ENCODE peak calls at places on chromosomes 13 and 19, in eight cellular contexts. Q is colonic mucosa, R is kidney, B is GM12878, K is IMR-90, C is fibroblast of lung, O is astrocyte, Z is GM23248. F is an unnamed sample.

GRCh38 chr19:50850738-50851137 is 4.0 kb upstream of the KLK3 start:
- DNase-seq in Q (no peak), R (no peak), B (no peak), K (no peak), C (no peak), O (no peak), Z (no peak), F (no peak)

GRCh38 chr13:97234742-97235141 is 12.6 kb downstream of the MBNL2 start:
- DNase-seq in Q (peak; percentile 84), R (no peak), B (no peak), K (no peak), C (no peak), O (no peak), Z (no peak), F (no peak)

GRCh38 chr19:23378948-23379347 is 16.3 kb downstream of the ZNF91 start:
- DNase-seq in Q (no peak), R (no peak), B (no peak), K (no peak), C (no peak), O (no peak), Z (no peak), F (no peak)

GRCh38 chr19:52221031-52221430 is 31.2 kb downstream of the PPP2R1A start:
- DNase-seq in Q (no peak), R (no peak), B (no peak), K (no peak), C (no peak), O (no peak), Z (no peak), F (no peak)

GRCh38 chr19:44689290-44690130 is 9.4 kb upstream of the CEACAM16 start:
- DNase-seq in Q (peak; percentile 90), R (peak; percentile 92), B (no peak), K (peak; percentile 72), C (peak; percentile 81), O (peak; percentile 25), Z (peak; percentile 68), F (peak; percentile 96)

GRCh38 chr19:43555185-43555770 is 20.0 kb downstream of the XRCC1 start:
- DNase-seq in Q (peak; percentile 86), R (peak; percentile 69), B (no peak), K (peak; percentile 66), C (peak; percentile 71), O (peak; percentile 40), Z (peak; percentile 73), F (peak; percentile 97)

GRCh38 chr13:29754486-29754806 is 96.0 kb downstream of the UBL3 start:
- DNase-seq in Q (no peak), R (no peak), B (no peak), K (peak; percentile 61), C (peak; percentile 33), O (peak; percentile 60), Z (peak; percentile 56), F (peak; percentile 73)

GRCh38 chr13:107642841-107643240 is 572.5 kb downstream of the LIG4 start:
- DNase-seq in Q (no peak), R (no peak), B (no peak), K (peak; percentile 55), C (peak; percentile 58), O (no peak), Z (no peak), F (no peak)

GRCh38 chr13:84651288-84651687 is 769.0 kb upstream of the SLITRK1 start:
- DNase-seq in Q (no peak), R (no peak), B (no peak), K (peak; percentile 85), C (peak; percentile 80), O (peak; percentile 88), Z (peak; percentile 65), F (no peak)

GRCh38 chr19:24054044-24054935 is 32.7 kb upstream of the ZNF254 start:
- DNase-seq in Q (no peak), R (no peak), B (no peak), K (peak; percentile 95), C (peak; percentile 74), O (peak; percentile 88), Z (peak; percentile 94), F (no peak)

GRCh38 chr19:50383307-50383851 is 768 bp upstream of the POLD1 start:
- DNase-seq in Q (no peak), R (no peak), B (no peak), K (no peak), C (no peak), O (no peak), Z (peak; percentile 58), F (no peak)

GRCh38 chr13:105960326-105960725 is 575.1 kb downstream of the EFNB2 start:
- DNase-seq in Q (no peak), R (no peak), B (no peak), K (no peak), C (no peak), O (no peak), Z (no peak), F (no peak)

GRCh38 chr19:35167251-35168119 is 12.9 kb downstream of the FXYD5 start:
- DNase-seq in Q (no peak), R (no peak), B (no peak), K (no peak), C (no peak), O (no peak), Z (no peak), F (peak; percentile 14)

GRCh38 chr13:50081106-50081898 is 66.1 kb downstream of the KCNRG start:
- DNase-seq in Q (peak; percentile 71), R (peak; percentile 89), B (no peak), K (no peak), C (no peak), O (no peak), Z (peak; percentile 59), F (peak; percentile 84)

GRCh38 chr19:46014534-46014933 is 8.3 kb downstream of the PGLYRP1 start:
- DNase-seq in Q (no peak), R (peak; percentile 52), B (no peak), K (no peak), C (no peak), O (no peak), Z (no peak), F (no peak)

DNA sequence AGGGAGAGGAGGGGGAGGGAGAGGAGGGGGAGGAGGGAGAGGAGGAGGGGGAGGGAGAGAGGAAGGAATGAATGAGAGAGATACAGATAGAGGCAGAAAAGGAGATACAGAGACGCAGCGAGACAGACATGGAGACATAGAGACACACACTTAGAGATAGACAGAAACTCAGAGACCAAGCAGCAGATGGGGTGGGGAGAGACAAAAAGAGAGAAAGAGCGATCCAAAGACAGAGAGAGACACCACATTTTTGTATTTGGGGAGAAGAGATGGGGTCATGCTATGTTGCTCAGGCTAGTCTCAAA is 877 bp upstream of the CA11 start:
- DNase-seq in Q (no peak), R (no peak), B (no peak), K (no peak), C (no peak), O (no peak), Z (no peak), F (no peak)
- H3K4me3 ChIP-seq in Q (no peak overlapping the region), R (no peak overlapping the region), B (peak overlapping the region; percentile 13), K (no peak overlapping the region), C (no peak overlapping the region), O (no peak overlapping the region), Z (no peak overlapping the region), F (no peak overlapping the region)

DNA sequence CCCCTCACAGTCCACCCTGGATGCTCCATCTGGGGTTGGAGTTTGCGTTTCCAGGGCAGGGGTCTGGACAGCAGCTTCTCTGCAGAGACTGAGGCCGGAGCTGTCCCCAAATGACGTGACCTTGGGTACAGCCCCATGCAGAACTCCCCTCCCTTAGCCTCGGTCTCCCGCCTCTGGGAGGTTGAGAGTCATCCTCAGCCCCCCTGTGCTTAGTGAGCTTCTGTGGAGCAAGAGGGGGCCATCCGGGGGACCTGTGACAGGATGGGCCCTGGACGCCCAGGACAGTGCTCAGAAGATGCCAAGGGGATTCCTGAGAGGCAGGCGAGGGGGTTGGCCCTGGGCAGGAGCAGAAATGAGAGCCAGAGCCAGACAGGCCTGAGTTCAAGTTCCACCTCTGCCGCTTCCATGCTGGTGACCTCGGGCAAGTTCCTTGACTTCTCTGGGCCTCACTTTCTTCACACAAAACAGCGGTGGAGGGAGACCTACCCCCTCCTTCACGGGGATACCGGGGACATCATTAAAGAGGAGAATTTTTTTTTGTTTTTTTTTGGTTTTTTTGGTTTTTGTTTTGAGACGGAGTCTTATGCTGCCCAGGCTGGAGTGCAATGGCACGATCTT is 20.3 kb downstream of the SMIM24 start:
- DNase-seq in Q (no peak), R (no peak), B (no peak), K (no peak), C (no peak), O (no peak), Z (no peak), F (no peak)
- H3K9ac ChIP-seq in Q (no peak overlapping the region), R (no peak overlapping the region), B (no peak overlapping the region), K (no peak overlapping the region), C (peak overlapping the region; percentile 40), O (peak overlapping the region; percentile 91), Z (peak overlapping the region; percentile 51), F (no peak overlapping the region)

GRCh38 chr19:54421169-54421516 is 5.9 kb downstream of the TTYH1 start:
- DNase-seq in Q (no peak), R (no peak), B (no peak), K (no peak), C (no peak), O (no peak), Z (no peak), F (no peak)
- H3K4me3 ChIP-seq in Q (no peak overlapping the region), R (no peak overlapping the region), B (no peak overlapping the region), K (no peak overlapping the region), C (no peak overlapping the region), O (no peak overlapping the region), Z (no peak overlapping the region), F (no peak overlapping the region)

DNA sequence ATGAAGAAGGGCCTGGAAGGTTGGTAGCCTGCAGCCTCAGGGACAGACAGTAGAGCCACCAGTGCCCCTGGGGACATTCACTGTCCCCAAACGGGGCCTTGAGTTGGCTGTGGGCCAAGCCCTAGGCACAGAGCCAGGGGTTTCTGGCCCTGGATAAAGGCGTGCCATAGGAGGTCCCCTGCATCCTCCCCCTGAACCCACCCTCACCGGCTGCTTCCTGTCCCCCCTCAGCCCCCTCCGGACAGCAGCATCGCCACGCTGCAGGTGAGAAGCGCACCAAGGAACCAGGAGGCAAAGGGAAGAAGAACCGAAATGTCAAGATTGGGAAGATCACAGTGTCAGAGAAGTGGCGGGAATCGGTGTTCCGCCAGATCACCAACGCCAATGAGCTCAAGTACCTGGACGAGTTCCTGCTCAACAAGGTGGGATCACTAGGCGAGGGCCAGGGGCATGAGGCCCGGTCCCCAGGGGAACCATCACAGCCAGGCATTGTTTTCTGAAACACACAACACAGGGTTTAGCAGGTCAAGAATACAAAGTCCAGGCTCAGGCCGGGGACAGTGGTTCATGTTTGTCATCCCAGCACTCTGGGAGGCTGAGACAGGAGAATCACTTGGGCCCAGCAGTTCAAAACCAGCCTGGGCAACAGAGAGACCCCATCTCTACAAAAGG is 14.6 kb upstream of the USE1 start:
- DNase-seq in Q (no peak), R (no peak), B (no peak), K (no peak), C (no peak), O (no peak), Z (no peak), F (no peak)
- H3K9ac ChIP-seq in Q (no peak overlapping the region), R (no peak overlapping the region), B (no peak overlapping the region), K (no peak overlapping the region), C (no peak overlapping the region), O (no peak overlapping the region), Z (no peak overlapping the region), F (no peak overlapping the region)